ENCODE peak calls at places on chromosomes 1 and 21, in seven cellular contexts. W, E, D, M, Y, C and A are unnamed samples.
A peak's percentile ranks its signal among the peaks of the same experiment; 100 is the strongest.

GRCh38 chr1:42925132-42925769 is 33.4 kb downstream of the SLC2A1 start:
- DNase-seq in Y (no peak), M (peak; percentile 41), E (no peak), W (no peak), C (no peak), D (no peak), A (no peak)

GRCh38 chr1:200409203-200409760 is 554 bp downstream of the ZNF281 start:
- DNase-seq in M (no peak), C (peak; percentile 35), E (peak; percentile 76), D (peak; percentile 92), Y (peak; percentile 30), W (peak; percentile 29), A (peak; percentile 34)

GRCh38 chr1:112242470-112242869 is 153.5 kb upstream of the CTTNBP2NL start:
- DNase-seq in E (no peak), Y (no peak), C (no peak), D (no peak), W (no peak), M (no peak), A (no peak)

GRCh38 chr1:240312872-240313271 is 221.2 kb downstream of the FMN2 start:
- DNase-seq in C (peak; percentile 90), M (no peak), Y (no peak), D (no peak), W (peak; percentile 87), E (no peak), A (peak; percentile 92)

GRCh38 chr1:59089922-59090457 is 206.9 kb upstream of the FGGY start:
- DNase-seq in Y (no peak), M (no peak), C (no peak), W (no peak), E (no peak), D (no peak), A (no peak)

GRCh38 chr1:155085504-155086181 is 7.0 kb downstream of the EFNA3 start:
- DNase-seq in E (peak; percentile 88), D (peak; percentile 92), Y (no peak), W (no peak), M (no peak), C (no peak), A (peak; percentile 57)

GRCh38 chr1:172449585-172450523 is 6.0 kb upstream of the PIGC start:
- DNase-seq in Y (peak; percentile 50), C (no peak), E (peak; percentile 76), M (no peak), D (peak; percentile 81), W (peak; percentile 54), A (peak; percentile 79)

GRCh38 chr21:41845310-41846032 is 33.7 kb downstream of the PRDM15 start:
- DNase-seq in Y (no peak), W (peak; percentile 11), M (no peak), E (peak; percentile 54), D (peak; percentile 45), C (peak; percentile 51), A (peak; percentile 47)

GRCh38 chr1:160346953-160347352 is 3.8 kb downstream of the NCSTN start:
- DNase-seq in C (no peak), M (no peak), W (no peak), Y (no peak), D (no peak), E (no peak), A (no peak)

GRCh38 chr1:192573499-192573898 is 2.1 kb upstream of the RGS1 start:
- DNase-seq in Y (no peak), W (peak; percentile 46), C (peak; percentile 59), M (no peak), D (no peak), E (no peak), A (no peak)

GRCh38 chr1:172585861-172586260 is 52.9 kb downstream of the SUCO start:
- DNase-seq in Y (no peak), D (no peak), W (no peak), M (no peak), C (peak; percentile 36), E (no peak), A (no peak)

GRCh38 chr1:47727051-47727708 is 270.0 kb downstream of the TRABD2B start:
- DNase-seq in C (no peak), W (no peak), D (no peak), Y (no peak), E (no peak), M (no peak), A (no peak)

GRCh38 chr1:92953491-92953890 is 7.8 kb downstream of the DIPK1A start:
- DNase-seq in E (no peak), M (no peak), W (no peak), Y (no peak), C (no peak), D (no peak), A (no peak)

GRCh38 chr21:43967981-43968380 is 44.1 kb upstream of the TRAPPC10 start:
- DNase-seq in M (no peak), C (no peak), W (no peak), D (no peak), E (no peak), Y (no peak), A (no peak)

GRCh38 chr21:17775431-17776126 is 43.6 kb downstream of the C21orf91 start:
- DNase-seq in C (no peak), M (no peak), E (no peak), D (peak; percentile 87), W (no peak), Y (no peak), A (no peak)

GRCh38 chr21:18245493-18245967 is 897 bp downstream of the CHODL start:
- DNase-seq in M (no peak), C (peak; percentile 0), W (no peak), Y (no peak), E (no peak), D (no peak), A (no peak)

GRCh38 chr1:67534627-67535065 is 104.4 kb upstream of the SERBP1 start:
- DNase-seq in Y (no peak), C (peak; percentile 56), M (no peak), D (no peak), W (peak; percentile 21), E (no peak), A (peak; percentile 40)

GRCh38 chr1:192311281-192311680 is 5.5 kb upstream of the RGS21 start:
- DNase-seq in W (peak; percentile 3), D (no peak), C (peak; percentile 27), M (no peak), Y (no peak), E (no peak), A (peak; percentile 84)

GRCh38 chr1:64469614-64469976 is 334 bp upstream of the CACHD1 start:
- DNase-seq in D (no peak), C (no peak), W (peak; percentile 16), Y (peak; percentile 14), E (no peak), M (no peak), A (peak; percentile 22)

GRCh38 chr1:24921938-24922662 is 8.0 kb downstream of the RUNX3 start:
- DNase-seq in Y (no peak), W (no peak), C (no peak), E (no peak), M (no peak), D (no peak), A (no peak)

GRCh38 chr1:87688136-87688535 is 359.5 kb downstream of the LMO4 start:
- DNase-seq in D (no peak), M (no peak), C (no peak), W (no peak), Y (no peak), E (no peak), A (no peak)

GRCh38 chr1:69221492-69221990 is 346.2 kb upstream of the LRRC7 start:
- DNase-seq in C (no peak), Y (no peak), W (no peak), E (no peak), M (no peak), D (no peak), A (no peak)

GRCh38 chr21:17461014-17461413 is 51.8 kb upstream of the CXADR start:
- DNase-seq in W (peak; percentile 74), C (peak; percentile 93), Y (no peak), D (no peak), M (no peak), E (no peak), A (peak; percentile 79)

GRCh38 chr1:8242498-8242897 is 75.4 kb upstream of the SLC45A1 start:
- DNase-seq in E (no peak), D (peak; percentile 2), C (no peak), W (no peak), M (no peak), Y (no peak), A (no peak)

GRCh38 chr1:8239306-8240023 is 78.4 kb upstream of the SLC45A1 start:
- DNase-seq in D (peak; percentile 77), E (peak; percentile 70), Y (no peak), W (no peak), M (no peak), C (peak; percentile 70), A (peak; percentile 48)

GRCh38 chr1:8238141-8239038 is 79.5 kb upstream of the SLC45A1 start:
- DNase-seq in W (peak; percentile 95), D (peak; percentile 16), E (no peak), M (no peak), C (peak; percentile 98), Y (no peak), A (peak; percentile 99)

GRCh38 chr1:8241417-8242014 is 76.4 kb upstream of the SLC45A1 start:
- DNase-seq in M (no peak), E (no peak), Y (no peak), W (no peak), C (no peak), D (no peak), A (no peak)

DNA sequence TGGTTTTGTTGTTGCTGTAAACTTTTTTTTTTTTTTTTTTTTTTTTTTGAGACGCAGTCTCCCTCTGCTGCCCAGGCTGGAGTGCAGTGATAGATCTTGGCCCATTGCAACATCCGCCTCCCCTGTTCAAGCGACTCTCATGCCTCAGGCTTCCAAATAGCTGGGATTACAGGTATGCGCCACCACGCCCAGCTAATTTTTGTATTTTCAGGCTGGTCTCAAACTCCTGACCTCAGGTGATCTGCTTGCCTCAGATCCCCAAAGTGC is 78.9 kb upstream of the SLC45A1 start:
- DNase-seq in C (peak; percentile 46), E (peak; percentile 73), D (peak; percentile 9), Y (peak; percentile 20), M (no peak), W (peak; percentile 71), A (peak; percentile 85)
- TF ChIP-seq CTCF in C (no peak), E (peak; percentile 42), D (no peak), Y (peak; percentile 48), M (no peak), W (peak; percentile 59), A (peak; percentile 52)

DNA sequence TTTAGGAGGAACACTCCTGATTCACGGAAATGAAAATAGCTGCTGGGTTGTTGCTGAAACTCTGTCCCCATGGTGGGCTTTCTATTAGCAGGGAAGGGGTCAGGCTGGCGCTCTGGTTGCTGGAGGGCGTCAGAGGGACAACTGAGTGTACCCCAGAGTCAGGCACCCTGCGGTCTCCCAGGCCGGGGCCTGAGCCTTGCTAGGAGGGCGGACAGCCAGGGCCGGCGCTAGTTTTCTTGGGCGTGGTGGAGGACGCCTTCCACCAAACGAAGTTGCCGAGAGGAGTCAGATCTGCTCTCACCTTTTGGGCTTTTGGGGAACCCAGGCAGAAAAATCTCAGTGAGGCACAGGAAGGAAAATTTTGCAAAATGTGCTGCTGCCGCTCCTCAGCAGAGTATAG is 54.8 kb downstream of the NGF start:
- DNase-seq in C (no peak), W (no peak), M (no peak), E (no peak), D (no peak), Y (peak; percentile 30), A (no peak)
- H3K4me3 ChIP-seq in C (no peak overlapping the region), W (no peak overlapping the region), M (no peak overlapping the region), E (no peak overlapping the region), D (no peak overlapping the region), Y (peak overlapping the region; percentile 35), A (no peak overlapping the region)

GRCh38 chr1:15272782-15273127 is 25.7 kb downstream of the FHAD1 start:
- DNase-seq in Y (no peak), C (no peak), D (no peak), W (no peak), M (peak; percentile 38), E (no peak), A (no peak)
- TF ChIP-seq CTCF in Y (peak; percentile 14), C (no peak), D (no peak), W (no peak), M (peak; percentile 47), E (no peak), A (no peak)

GRCh38 chr21:15732996-15733329 is 3.2 kb downstream of the USP25 start:
- DNase-seq in W (no peak), M (no peak), Y (no peak), C (no peak), E (no peak), D (no peak), A (no peak)
- H3K4me3 ChIP-seq in W (peak overlapping the region; percentile 20), M (peak overlapping the region; percentile 93), Y (peak overlapping the region; percentile 86), C (peak overlapping the region; percentile 85), E (peak overlapping the region; percentile 82), D (peak overlapping the region; percentile 76), A (no peak overlapping the region)